ENCODE peak calls at places on chromosomes 4 and X, in four cellular contexts. I, S, D and L are unnamed samples.

GRCh38 chr4:10587697-10588096 is 96.9 kb downstream of the CLNK start:
- DNase-seq in I (no peak), S (no peak), D (no peak), L (no peak)

GRCh38 chrX:130393451-130394074 is 8.1 kb upstream of the GPR119 start:
- DNase-seq in I (peak), S (peak), D (peak), L (peak)

GRCh38 chr4:88793473-88793872 is 95.8 kb upstream of the NAP1L5 start:
- DNase-seq in I (no peak), S (no peak), D (no peak), L (no peak)

GRCh38 chrX:16946971-16947562 is 609 bp downstream of the REPS2 start:
- DNase-seq in I (no peak), S (no peak), D (no peak), L (no peak)

GRCh38 chr4:57131849-57132745 is 21.9 kb upstream of the IGFBP7 start:
- DNase-seq in I (no peak), S (no peak), D (peak), L (peak)

GRCh38 chrX:135985123-135985973 is at the start of gene SLC9A6:
- DNase-seq in I (peak), S (peak), D (peak), L (peak)

GRCh38 chr4:85445058-85445639 is 29.8 kb upstream of the ARHGAP24 start:
- DNase-seq in I (no peak), S (no peak), D (no peak), L (no peak)

GRCh38 chr4:23717528-23718248 is 172.2 kb downstream of the PPARGC1A start:
- DNase-seq in I (peak), S (no peak), D (peak), L (peak)

DNA sequence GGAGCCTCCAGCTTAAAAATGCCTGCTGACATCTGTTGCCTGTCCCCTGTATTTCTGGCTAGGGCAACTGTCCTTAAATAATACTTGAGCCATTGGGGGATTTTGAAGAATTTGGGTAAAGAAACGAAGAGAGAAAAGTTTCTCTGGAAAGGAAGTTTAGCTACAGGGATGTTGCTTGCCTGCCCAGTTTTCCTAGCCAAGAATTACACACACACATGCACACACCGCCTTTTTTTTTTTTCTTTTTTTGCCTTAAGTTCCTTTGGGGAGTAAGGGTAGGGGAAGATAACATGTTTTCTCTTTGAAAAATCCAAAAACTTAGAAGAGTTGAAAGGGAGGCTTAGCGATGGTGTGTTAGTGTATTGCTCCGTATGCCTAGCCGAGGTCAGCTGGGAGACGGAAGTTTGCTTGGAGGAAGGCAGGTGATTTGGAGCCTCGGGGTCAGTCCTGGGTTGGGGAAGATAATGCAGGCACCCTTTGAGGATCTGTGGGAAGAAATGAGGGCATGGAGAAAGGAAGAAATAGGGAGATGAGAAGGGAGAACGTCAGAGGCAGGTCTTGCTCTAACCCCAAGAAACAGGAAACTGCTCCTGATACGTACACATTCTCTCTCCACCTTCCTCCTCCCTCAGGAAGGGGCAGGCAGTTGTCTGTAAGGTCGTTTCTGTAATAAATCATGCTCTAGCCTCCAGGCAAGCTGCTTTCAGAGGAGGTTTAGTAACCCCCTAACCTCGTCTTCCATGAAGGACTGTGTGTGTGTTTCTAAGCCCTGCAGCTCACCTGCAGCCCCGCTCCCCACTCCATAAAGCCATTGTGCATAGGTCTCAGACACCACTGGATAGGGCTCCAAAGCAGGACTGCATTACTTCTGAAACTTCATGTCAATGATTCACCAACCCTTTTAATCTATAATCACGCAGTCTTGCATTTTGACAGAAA is 10.5 kb downstream of the KLF3 start:
- DNase-seq in I (peak), S (no peak), D (peak), L (peak)
- H3K4me2 ChIP-seq in I (peak), S (no peak), D (peak), L (peak)

DNA sequence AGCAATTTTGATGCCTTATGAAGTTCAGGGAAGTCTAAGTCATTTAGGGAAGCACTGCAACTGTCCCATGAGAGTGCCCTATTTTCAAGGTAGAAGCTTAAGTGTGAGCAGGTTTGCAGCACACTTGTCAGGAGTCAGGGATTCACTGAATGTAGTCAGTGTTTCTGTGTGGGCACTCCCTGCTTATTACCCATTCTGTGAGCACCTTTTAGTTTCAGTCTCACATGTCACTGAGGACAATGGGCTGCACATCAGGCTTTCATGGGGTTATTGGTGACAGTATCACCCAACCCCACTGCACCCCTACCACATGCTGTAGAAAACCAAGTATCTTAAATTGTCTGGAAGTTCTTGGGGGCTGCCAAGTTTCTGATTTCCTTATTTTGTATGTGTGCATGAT is 2.9 kb upstream of the CCNG2 start:
- DNase-seq in I (no peak), S (no peak), D (no peak), L (no peak)
- H3K4me2 ChIP-seq in I (no peak), S (no peak), D (no peak), L (no peak)

GRCh38 chr4:37983951-37984350 is 23.8 kb downstream of the PTTG2 start:
- DNase-seq in I (no peak), S (no peak), D (no peak), L (no peak)

GRCh38 chr4:37982736-37983135 is 22.5 kb downstream of the PTTG2 start:
- DNase-seq in I (no peak), S (no peak), D (no peak), L (no peak)

GRCh38 chr4:37981425-37981824 is 21.2 kb downstream of the PTTG2 start:
- DNase-seq in I (no peak), S (no peak), D (no peak), L (no peak)

GRCh38 chr4:37978509-37978908 is 18.3 kb downstream of the PTTG2 start:
- DNase-seq in I (no peak), S (no peak), D (no peak), L (no peak)

GRCh38 chr4:37981844-37982720 is 21.9 kb downstream of the PTTG2 start:
- DNase-seq in I (no peak), S (no peak), D (no peak), L (peak)
- H3K4me2 ChIP-seq in I (no peak), S (no peak), D (peak), L (peak)

DNA sequence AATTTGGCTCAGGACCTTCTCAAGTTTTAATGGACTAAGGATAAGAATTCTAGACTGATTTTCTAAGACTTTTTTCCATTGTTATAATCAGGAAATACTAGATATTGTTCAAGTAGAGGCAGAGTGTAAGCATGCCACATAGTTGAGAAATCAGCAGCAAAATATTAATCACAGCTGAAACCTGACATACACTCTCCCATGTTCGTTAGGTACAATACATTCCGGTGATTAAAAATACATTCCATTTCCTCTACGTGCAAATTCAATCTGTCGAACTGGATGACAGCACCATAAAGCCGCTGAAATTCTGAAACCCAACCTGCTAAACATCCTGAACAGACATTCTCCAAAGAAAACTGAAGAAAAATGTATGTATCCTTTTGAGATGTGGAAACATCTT is 587.6 kb upstream of the DIPK2B start:
- DNase-seq in I (no peak), S (no peak), D (no peak), L (no peak)
- H3K4me2 ChIP-seq in I (no peak), S (no peak), D (no peak), L (no peak)